ENCODE peak calls at places on chromosomes 13 and 19, in five cellular contexts. D is Calu3, T is GM13976, A is GM23338, N is cardiac fibroblast. M is an unnamed sample.

GRCh38 chr13:21616205-21616604 is 12.2 kb upstream of the MICU2 start:
- DNase-seq in D (no peak), T (no peak), A (no peak), N (no peak), M (no peak)

GRCh38 chr13:41470187-41470586 is 12.8 kb downstream of the RGCC start:
- DNase-seq in D (no peak), T (no peak), A (no peak), N (no peak), M (no peak)

GRCh38 chr13:113840541-113841354 is 23.1 kb downstream of the GAS6 start:
- DNase-seq in D (no peak), T (no peak), A (no peak), N (no peak), M (no peak)

GRCh38 chr19:34493038-34493648 is 11.6 kb downstream of the WTIP start:
- DNase-seq in D (no peak), T (no peak), A (no peak), N (no peak), M (no peak)

GRCh38 chr19:34975056-34975455 is 11.0 kb upstream of the ZNF792 start:
- DNase-seq in D (peak), T (no peak), A (no peak), N (no peak), M (no peak)

GRCh38 chr13:53201454-53202225 is 173.0 kb downstream of the OLFM4 start:
- DNase-seq in D (no peak), T (peak), A (peak), N (no peak), M (peak)

GRCh38 chr19:38661996-38662395 is 14.5 kb downstream of the ACTN4 start:
- DNase-seq in D (peak), T (no peak), A (no peak), N (no peak), M (no peak)

GRCh38 chr13:42039946-42040729 is 8.3 kb upstream of the DGKH start:
- DNase-seq in D (peak), T (peak), A (peak), N (peak), M (peak)

GRCh38 chr19:30908262-30908771 is 440.9 kb downstream of the TSHZ3 start:
- DNase-seq in D (no peak), T (no peak), A (no peak), N (no peak), M (no peak)

GRCh38 chr19:927044-927706 is 1.3 kb downstream of the ARID3A start:
- DNase-seq in D (no peak), T (peak), A (peak), N (peak), M (no peak)

GRCh38 chr19:41746593-41747227 is 8.6 kb upstream of the CEACAM6 start:
- DNase-seq in D (peak), T (peak), A (peak), N (peak), M (no peak)

GRCh38 chr19:2624537-2625091 is 77.9 kb downstream of the GNG7 start:
- DNase-seq in D (no peak), T (peak), A (peak), N (no peak), M (peak)

GRCh38 chr19:41734585-41734984 is 20.7 kb upstream of the CEACAM6 start:
- DNase-seq in D (peak), T (no peak), A (no peak), N (no peak), M (no peak)

GRCh38 chr13:27171244-27171829 is at the start of gene USP12:
- DNase-seq in D (peak), T (peak), A (peak), N (peak), M (peak)

GRCh38 chr13:113646376-113646775 is 11.6 kb downstream of the ATP4B start:
- DNase-seq in D (no peak), T (no peak), A (no peak), N (no peak), M (no peak)

GRCh38 chr19:15250635-15250993 is 18.4 kb upstream of the EPHX3 start:
- DNase-seq in D (no peak), T (no peak), A (no peak), N (no peak), M (no peak)

GRCh38 chr13:76848596-76848995 is 37.6 kb downstream of the KCTD12 start:
- DNase-seq in D (no peak), T (no peak), A (no peak), N (peak), M (no peak)

GRCh38 chr19:16877581-16877980 is 11.2 kb upstream of the F2RL3 start:
- DNase-seq in D (no peak), T (no peak), A (no peak), N (no peak), M (no peak)

GRCh38 chr13:26074706-26075105 is 22.9 kb upstream of the SHISA2 start:
- DNase-seq in D (peak), T (no peak), A (no peak), N (peak), M (no peak)

GRCh38 chr13:62129000-62129551 is 713.4 kb upstream of the PCDH20 start:
- DNase-seq in D (no peak), T (no peak), A (no peak), N (no peak), M (no peak)

GRCh38 chr13:70527553-70527952 is 419.3 kb upstream of the KLHL1 start:
- DNase-seq in D (no peak), T (no peak), A (no peak), N (no peak), M (no peak)

GRCh38 chr13:108755084-108755483 is 125.7 kb downstream of the MYO16 start:
- DNase-seq in D (no peak), T (no peak), A (no peak), N (no peak), M (no peak)

GRCh38 chr13:83752141-83752540 is 130.1 kb downstream of the SLITRK1 start:
- DNase-seq in D (no peak), T (no peak), A (no peak), N (peak), M (no peak)

GRCh38 chr13:95275322-95276118 is 25.7 kb downstream of the ABCC4 start:
- DNase-seq in D (no peak), T (no peak), A (no peak), N (peak), M (no peak)

GRCh38 chr19:38223617-38224013 is 407 bp downstream of the DPF1 start:
- DNase-seq in D (no peak), T (no peak), A (no peak), N (no peak), M (no peak)

GRCh38 chr13:58573742-58574141 is 942.2 kb downstream of the PCDH17 start:
- DNase-seq in D (no peak), T (no peak), A (no peak), N (no peak), M (no peak)

GRCh38 chr13:52975969-52976368 is 52.6 kb upstream of the OLFM4 start:
- DNase-seq in D (no peak), T (no peak), A (no peak), N (no peak), M (no peak)

GRCh38 chr13:111511219-111511732 is 190.8 kb downstream of the TEX29 start:
- DNase-seq in D (no peak), T (no peak), A (no peak), N (no peak), M (no peak)

GRCh38 chr13:112067121-112067741 is at the start of gene SOX1:
- DNase-seq in D (no peak), T (peak), A (peak), N (no peak), M (no peak)

GRCh38 chr13:77544365-77544764 is 8.9 kb downstream of the SCEL start:
- DNase-seq in D (no peak), T (no peak), A (no peak), N (peak), M (no peak)

GRCh38 chr19:16327911-16328823 is 3.5 kb downstream of the KLF2 start:
- DNase-seq in D (no peak), T (peak), A (no peak), N (peak), M (peak)

GRCh38 chr19:5719274-5719960 is 529 bp downstream of the LONP1 start:
- DNase-seq in D (no peak), T (no peak), A (peak), N (no peak), M (no peak)

GRCh38 chr19:47102561-47103135 is 10.9 kb downstream of the ZC3H4 start:
- DNase-seq in D (no peak), T (no peak), A (no peak), N (no peak), M (no peak)

GRCh38 chr13:36154567-36155231 is 23.5 kb upstream of the DCLK1 start:
- DNase-seq in D (no peak), T (no peak), A (peak), N (peak), M (no peak)

GRCh38 chr19:41696402-41697197 is 8.5 kb upstream of the CEACAM7 start:
- DNase-seq in D (peak), T (no peak), A (peak), N (no peak), M (no peak)

GRCh38 chr13:68888832-68889231 is 1218.8 kb upstream of the ATXN8OS start:
- DNase-seq in D (no peak), T (no peak), A (no peak), N (no peak), M (no peak)

GRCh38 chr19:28878862-28879566 is 333.9 kb downstream of the UQCRFS1 start:
- DNase-seq in D (peak), T (peak), A (peak), N (peak), M (no peak)
- TF ChIP-seq CTCF in D (peak), T (peak), A (peak), N (peak), M (peak)

DNA sequence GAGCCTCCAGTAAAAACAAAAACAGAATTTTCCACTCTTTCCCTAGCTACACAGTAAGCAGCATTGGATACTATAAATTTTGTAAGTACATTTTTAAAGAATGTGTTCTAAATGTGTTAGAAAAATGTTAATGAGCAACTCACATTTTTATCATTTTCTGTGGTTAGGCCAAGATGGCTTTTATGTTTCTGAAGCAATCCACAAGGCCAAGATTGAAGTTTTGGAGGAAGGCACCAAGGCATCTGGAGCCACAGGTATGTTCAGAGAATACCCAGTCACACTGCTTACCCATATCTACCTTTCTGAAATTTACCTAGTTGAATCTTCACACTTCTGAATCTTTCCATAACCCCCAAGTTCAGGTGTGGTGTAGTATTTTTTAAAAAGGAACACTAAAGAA is 21.6 kb downstream of the SERPINE3 start:
- DNase-seq in D (no peak), T (no peak), A (no peak), N (no peak), M (no peak)
- TF ChIP-seq CTCF in D (no peak), T (no peak), A (no peak), N (no peak), M (no peak)

GRCh38 chr13:46615888-46616531 is 63.0 kb downstream of the LRCH1 start:
- DNase-seq in D (no peak), T (no peak), A (no peak), N (peak), M (no peak)

GRCh38 chr13:46612258-46612657 is 59.3 kb downstream of the LRCH1 start:
- DNase-seq in D (no peak), T (no peak), A (no peak), N (no peak), M (no peak)

GRCh38 chr13:46617382-46617781 is 64.4 kb downstream of the LRCH1 start:
- DNase-seq in D (no peak), T (no peak), A (no peak), N (peak), M (no peak)

GRCh38 chr13:46613409-46614049 is 60.6 kb downstream of the LRCH1 start:
- DNase-seq in D (no peak), T (no peak), A (peak), N (no peak), M (no peak)

GRCh38 chr13:46614582-46614981 is 61.6 kb downstream of the LRCH1 start:
- DNase-seq in D (no peak), T (no peak), A (no peak), N (peak), M (no peak)
- TF ChIP-seq CTCF in D (no peak), T (no peak), A (no peak), N (peak), M (no peak)

DNA sequence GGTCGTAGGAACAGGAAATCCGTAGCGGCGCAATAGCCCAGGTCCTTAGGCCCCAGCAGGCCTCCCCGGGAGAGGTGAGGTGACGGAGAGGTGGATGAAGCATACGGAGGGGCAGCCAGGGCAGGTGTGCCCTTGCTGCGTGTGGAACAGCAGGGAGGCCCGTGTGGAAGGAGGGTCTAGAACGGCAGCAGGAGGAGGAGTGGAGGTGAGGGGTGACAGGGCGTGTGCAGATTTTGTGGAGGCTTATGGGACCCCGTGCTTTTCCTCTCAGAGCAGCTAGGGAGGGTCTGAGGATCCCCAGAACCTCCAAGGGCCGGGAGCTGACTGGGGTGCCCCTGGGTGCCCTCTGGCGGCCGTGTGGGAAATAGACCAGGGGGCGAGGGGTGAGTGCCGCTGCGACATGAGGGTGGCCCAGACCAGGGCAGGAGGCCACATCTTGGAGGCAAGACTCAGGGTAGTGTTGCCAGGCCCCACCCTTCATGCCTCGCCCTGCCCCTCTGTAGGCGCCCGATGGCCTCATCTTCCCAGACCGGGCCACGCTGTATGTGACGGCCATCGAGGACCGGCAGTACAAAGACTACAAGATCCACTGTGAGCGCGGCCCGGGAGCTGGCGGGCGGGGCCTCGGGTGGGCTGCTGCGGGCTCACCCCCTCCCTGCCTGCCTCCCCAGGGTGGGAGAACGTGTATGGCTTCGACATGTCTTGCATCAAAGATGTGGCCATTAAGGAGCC is 5.0 kb upstream of the ADM5 start:
- DNase-seq in D (peak), T (peak), A (peak), N (no peak), M (no peak)
- TF ChIP-seq CTCF in D (peak), T (peak), A (peak), N (peak), M (peak)

GRCh38 chr13:22757530-22758120 is 423.2 kb upstream of the SGCG start:
- DNase-seq in D (no peak), T (no peak), A (peak), N (peak), M (no peak)
- TF ChIP-seq CTCF in D (no peak), T (no peak), A (peak), N (no peak), M (no peak)

DNA sequence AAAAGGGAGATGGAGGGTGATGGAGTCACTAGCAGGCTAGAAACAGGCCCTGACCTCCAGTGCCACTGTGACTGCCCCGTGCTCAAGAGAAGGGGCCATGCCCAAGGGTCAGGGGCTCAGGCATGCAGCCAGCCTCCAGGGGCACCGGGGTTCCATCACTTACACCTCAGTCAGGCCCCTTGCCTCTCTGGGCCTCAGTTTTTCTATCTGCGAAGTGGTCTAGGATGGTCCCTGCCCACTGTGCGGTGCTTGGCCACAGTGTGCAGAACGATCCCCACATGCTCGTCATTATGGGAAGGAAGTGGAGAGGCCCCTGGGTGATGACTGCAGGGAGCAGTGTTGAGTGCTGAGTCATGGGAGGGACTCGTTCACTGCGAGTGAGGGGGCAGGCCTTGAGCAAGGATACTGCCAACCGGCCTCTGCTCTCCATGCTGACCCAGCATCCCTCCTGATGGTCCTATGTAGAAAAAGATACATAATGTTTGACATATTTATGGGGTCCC is 23.1 kb downstream of the TMED1 start:
- DNase-seq in D (no peak), T (no peak), A (no peak), N (peak), M (no peak)
- TF ChIP-seq CTCF in D (no peak), T (no peak), A (no peak), N (no peak), M (no peak)

DNA sequence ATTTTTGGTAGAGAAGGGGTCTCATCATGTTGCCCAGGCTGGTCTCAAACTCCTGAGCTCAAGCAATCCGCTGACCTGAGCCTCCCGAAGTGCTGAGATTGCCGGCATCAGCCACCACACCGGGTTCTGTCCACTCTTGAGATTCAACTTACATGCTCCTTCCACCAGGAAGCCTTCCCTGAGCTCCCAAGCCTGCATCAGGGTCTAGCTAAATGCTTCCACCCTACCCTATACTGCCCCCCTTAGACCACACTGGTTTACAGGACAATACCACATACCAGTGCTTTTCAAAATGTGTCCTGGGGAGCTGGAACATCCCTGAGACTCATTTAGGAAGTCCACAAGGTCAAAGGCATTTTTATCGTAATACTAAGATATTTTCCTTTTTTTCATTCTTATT is 15.1 kb upstream of the CACNG8 start:
- DNase-seq in D (peak), T (no peak), A (peak), N (no peak), M (no peak)
- TF ChIP-seq CTCF in D (no peak), T (no peak), A (peak), N (peak), M (no peak)

GRCh38 chr13:23996456-23996855 is 99.2 kb upstream of the C1QTNF9B start:
- DNase-seq in D (no peak), T (no peak), A (no peak), N (no peak), M (no peak)
- TF ChIP-seq CTCF in D (no peak), T (no peak), A (no peak), N (no peak), M (no peak)

GRCh38 chr13:39600766-39601165 is 2.2 kb downstream of the LHFPL6 start:
- DNase-seq in D (no peak), T (no peak), A (peak), N (peak), M (no peak)
- TF ChIP-seq CTCF in D (no peak), T (no peak), A (peak), N (peak), M (no peak)